ENCODE peak calls at places on chromosomes 7 and 10, in seven cellular contexts. One of them, this sample, is unnamed.

GRCh38 chr10:12483996-12484944 is 134.9 kb downstream of the CAMK1D start:
- DNase-seq in CD4-positive, CD25-positive, alpha-beta regulatory T cell: no peak
- DNase-seq in effector CD4-positive, alpha-beta T cell: no peak
- DNase-seq in HEK293T: no peak
- DNase-seq in ureter: no peak
- DNase-seq in Peyer's patch: peak; percentile 67
- DNase-seq in esophagus squamous epithelium: no peak
- DNase-seq in this sample: no peak

GRCh38 chr10:124706462-124706857 is 37.7 kb downstream of the FAM53B start:
- DNase-seq in CD4-positive, CD25-positive, alpha-beta regulatory T cell: no peak
- DNase-seq in effector CD4-positive, alpha-beta T cell: no peak
- DNase-seq in HEK293T: no peak
- DNase-seq in ureter: no peak
- DNase-seq in Peyer's patch: peak; percentile 51
- DNase-seq in esophagus squamous epithelium: no peak
- DNase-seq in this sample: no peak

GRCh38 chr7:128104109-128104742 is 73.0 kb upstream of the LRRC4 start:
- DNase-seq in CD4-positive, CD25-positive, alpha-beta regulatory T cell: no peak
- DNase-seq in effector CD4-positive, alpha-beta T cell: no peak
- DNase-seq in HEK293T: no peak
- DNase-seq in ureter: no peak
- DNase-seq in Peyer's patch: peak; percentile 48
- DNase-seq in esophagus squamous epithelium: no peak
- DNase-seq in this sample: no peak

GRCh38 chr10:10499839-10500238 is 517.8 kb upstream of the CELF2 start:
- DNase-seq in CD4-positive, CD25-positive, alpha-beta regulatory T cell: no peak
- DNase-seq in effector CD4-positive, alpha-beta T cell: no peak
- DNase-seq in HEK293T: no peak
- DNase-seq in ureter: no peak
- DNase-seq in Peyer's patch: no peak
- DNase-seq in esophagus squamous epithelium: no peak
- DNase-seq in this sample: no peak

GRCh38 chr10:51574248-51575067 is 124.9 kb downstream of the CSTF2T start:
- DNase-seq in CD4-positive, CD25-positive, alpha-beta regulatory T cell: no peak
- DNase-seq in effector CD4-positive, alpha-beta T cell: no peak
- DNase-seq in HEK293T: no peak
- DNase-seq in ureter: no peak
- DNase-seq in Peyer's patch: no peak
- DNase-seq in esophagus squamous epithelium: no peak
- DNase-seq in this sample: no peak

GRCh38 chr7:131840291-131840690 is 283.9 kb upstream of the PODXL start:
- DNase-seq in CD4-positive, CD25-positive, alpha-beta regulatory T cell: no peak
- DNase-seq in effector CD4-positive, alpha-beta T cell: no peak
- DNase-seq in HEK293T: no peak
- DNase-seq in ureter: no peak
- DNase-seq in Peyer's patch: no peak
- DNase-seq in esophagus squamous epithelium: no peak
- DNase-seq in this sample: no peak

GRCh38 chr10:5692476-5693358 is 8.1 kb downstream of the TASOR2 start:
- DNase-seq in CD4-positive, CD25-positive, alpha-beta regulatory T cell: peak; percentile 48
- DNase-seq in effector CD4-positive, alpha-beta T cell: peak; percentile 56
- DNase-seq in HEK293T: peak; percentile 60
- DNase-seq in ureter: no peak
- DNase-seq in Peyer's patch: peak; percentile 75
- DNase-seq in esophagus squamous epithelium: no peak
- DNase-seq in this sample: peak; percentile 22

GRCh38 chr10:22333167-22333566 is 12.1 kb upstream of the SPAG6 start:
- DNase-seq in CD4-positive, CD25-positive, alpha-beta regulatory T cell: no peak
- DNase-seq in effector CD4-positive, alpha-beta T cell: no peak
- DNase-seq in HEK293T: no peak
- DNase-seq in ureter: no peak
- DNase-seq in Peyer's patch: no peak
- DNase-seq in esophagus squamous epithelium: no peak
- DNase-seq in this sample: no peak

GRCh38 chr7:151432658-151433521 is 7.1 kb downstream of the CRYGN start:
- DNase-seq in CD4-positive, CD25-positive, alpha-beta regulatory T cell: no peak
- DNase-seq in effector CD4-positive, alpha-beta T cell: peak; percentile 33
- DNase-seq in HEK293T: no peak
- DNase-seq in ureter: no peak
- DNase-seq in Peyer's patch: no peak
- DNase-seq in esophagus squamous epithelium: no peak
- DNase-seq in this sample: no peak

GRCh38 chr10:103238506-103239252 is 7.0 kb upstream of the RPEL1 start:
- DNase-seq in CD4-positive, CD25-positive, alpha-beta regulatory T cell: no peak
- DNase-seq in effector CD4-positive, alpha-beta T cell: no peak
- DNase-seq in HEK293T: peak; percentile 36
- DNase-seq in ureter: peak; percentile 72
- DNase-seq in Peyer's patch: peak; percentile 75
- DNase-seq in esophagus squamous epithelium: no peak
- DNase-seq in this sample: no peak

GRCh38 chr10:118531105-118531851 is 64.2 kb downstream of the PRLHR start:
- DNase-seq in CD4-positive, CD25-positive, alpha-beta regulatory T cell: no peak
- DNase-seq in effector CD4-positive, alpha-beta T cell: no peak
- DNase-seq in HEK293T: no peak
- DNase-seq in ureter: no peak
- DNase-seq in Peyer's patch: no peak
- DNase-seq in esophagus squamous epithelium: no peak
- DNase-seq in this sample: no peak

GRCh38 chr7:149870274-149870673 is 3.5 kb upstream of the ATP6V0E2 start:
- DNase-seq in CD4-positive, CD25-positive, alpha-beta regulatory T cell: no peak
- DNase-seq in effector CD4-positive, alpha-beta T cell: no peak
- DNase-seq in HEK293T: no peak
- DNase-seq in ureter: no peak
- DNase-seq in Peyer's patch: no peak
- DNase-seq in esophagus squamous epithelium: no peak
- DNase-seq in this sample: no peak

GRCh38 chr7:135597181-135597925 is 39.6 kb downstream of the NUP205 start:
- DNase-seq in CD4-positive, CD25-positive, alpha-beta regulatory T cell: no peak
- DNase-seq in effector CD4-positive, alpha-beta T cell: no peak
- DNase-seq in HEK293T: no peak
- DNase-seq in ureter: no peak
- DNase-seq in Peyer's patch: no peak
- DNase-seq in esophagus squamous epithelium: no peak
- DNase-seq in this sample: no peak

GRCh38 chr10:93211989-93212388 is 138.3 kb downstream of the CYP26A1 start:
- DNase-seq in CD4-positive, CD25-positive, alpha-beta regulatory T cell: no peak
- DNase-seq in effector CD4-positive, alpha-beta T cell: no peak
- DNase-seq in HEK293T: no peak
- DNase-seq in ureter: no peak
- DNase-seq in Peyer's patch: no peak
- DNase-seq in esophagus squamous epithelium: no peak
- DNase-seq in this sample: no peak